ENCODE peak calls at places on chromosomes 4 and X, in five cellular contexts. Q is ovary, F is heart left ventricle, L is transverse colon, A is stomach. T is an unnamed sample.

GRCh38 chrX:130482871-130483270 is 81.1 kb downstream of the RBMX2 start:
- DNase-seq in Q (no peak), F (no peak), L (no peak), A (no peak), T (no peak)

GRCh38 chr4:147286846-147287587 is 193.9 kb upstream of the EDNRA start:
- DNase-seq in Q (no peak), F (no peak), L (no peak), A (no peak), T (no peak)

GRCh38 chrX:140274761-140275525 is 229.9 kb downstream of the SOX3 start:
- DNase-seq in Q (no peak), F (no peak), L (no peak), A (no peak), T (no peak)

GRCh38 chr4:37770016-37770415 is 56.5 kb upstream of the PGM2 start:
- DNase-seq in Q (no peak), F (no peak), L (no peak), A (no peak), T (no peak)

GRCh38 chr4:78002260-78002659 is 54.9 kb upstream of the FRAS1 start:
- DNase-seq in Q (no peak), F (no peak), L (no peak), A (no peak), T (no peak)

GRCh38 chrX:42678133-42678532 is 99.8 kb downstream of the PPP1R2C start:
- DNase-seq in Q (no peak), F (no peak), L (no peak), A (peak), T (no peak)

GRCh38 chr4:90137545-90137944 is 10.4 kb downstream of the CCSER1 start:
- DNase-seq in Q (no peak), F (no peak), L (no peak), A (no peak), T (no peak)

GRCh38 chr4:120671538-120671937 is 251.0 kb downstream of the PRDM5 start:
- DNase-seq in Q (no peak), F (no peak), L (no peak), A (no peak), T (no peak)

GRCh38 chr4:39682133-39682532 is 15.8 kb upstream of the UBE2K start:
- DNase-seq in Q (no peak), F (no peak), L (no peak), A (no peak), T (no peak)

GRCh38 chr4:163681208-163681821 is 186.8 kb downstream of the TMA16 start:
- DNase-seq in Q (no peak), F (no peak), L (no peak), A (no peak), T (peak)

GRCh38 chr4:99436462-99436861 is 1.3 kb upstream of the ADH7 start:
- DNase-seq in Q (no peak), F (no peak), L (no peak), A (no peak), T (no peak)

GRCh38 chr4:165874072-165874798 is 1.2 kb downstream of the TLL1 start:
- DNase-seq in Q (no peak), F (peak), L (no peak), A (no peak), T (no peak)

GRCh38 chr4:67160409-67160808 is 384.9 kb downstream of the CENPC start:
- DNase-seq in Q (no peak), F (no peak), L (no peak), A (no peak), T (no peak)

GRCh38 chr4:38195911-38196310 is 235.7 kb downstream of the PTTG2 start:
- DNase-seq in Q (no peak), F (no peak), L (no peak), A (no peak), T (no peak)

GRCh38 chrX:72002886-72003285 is 92.2 kb downstream of the NHSL2 start:
- DNase-seq in Q (no peak), F (no peak), L (no peak), A (no peak), T (no peak)

GRCh38 chr4:107349266-107349665 is 313.2 kb upstream of the DKK2 start:
- DNase-seq in Q (no peak), F (no peak), L (no peak), A (no peak), T (no peak)

GRCh38 chrX:131217878-131218486 is 71.1 kb downstream of the IGSF1 start:
- DNase-seq in Q (no peak), F (no peak), L (no peak), A (no peak), T (no peak)

GRCh38 chr4:27791640-27792039 is 931.0 kb downstream of the STIM2 start:
- DNase-seq in Q (no peak), F (no peak), L (no peak), A (no peak), T (no peak)

GRCh38 chr4:14399919-14400706 is 602.2 kb upstream of the CPEB2 start:
- DNase-seq in Q (no peak), F (no peak), L (no peak), A (no peak), T (no peak)

GRCh38 chr4:99540287-99540939 is 23.4 kb downstream of the TRMT10A start:
- DNase-seq in Q (no peak), F (no peak), L (no peak), A (no peak), T (no peak)

GRCh38 chr4:182600093-182600492 is 317.1 kb downstream of the DCTD start:
- DNase-seq in Q (no peak), F (no peak), L (no peak), A (no peak), T (no peak)

GRCh38 chr4:168499241-168499640 is 2.4 kb downstream of the PALLD start:
- DNase-seq in Q (no peak), F (no peak), L (no peak), A (no peak), T (no peak)

GRCh38 chr4:185773419-185773818 is 38.6 kb downstream of the SORBS2 start:
- DNase-seq in Q (no peak), F (peak), L (no peak), A (peak), T (no peak)
- TF ChIP-seq POLR2A in Q (no peak), F (peak), L (no peak), A (no peak), T (no peak)

GRCh38 chr4:113761682-113762060 is at the start of gene CAMK2D:
- DNase-seq in Q (peak), F (peak), L (peak), A (peak), T (no peak)
- TF ChIP-seq POLR2A in Q (peak), F (peak), L (no peak), A (no peak), T (no peak)

DNA sequence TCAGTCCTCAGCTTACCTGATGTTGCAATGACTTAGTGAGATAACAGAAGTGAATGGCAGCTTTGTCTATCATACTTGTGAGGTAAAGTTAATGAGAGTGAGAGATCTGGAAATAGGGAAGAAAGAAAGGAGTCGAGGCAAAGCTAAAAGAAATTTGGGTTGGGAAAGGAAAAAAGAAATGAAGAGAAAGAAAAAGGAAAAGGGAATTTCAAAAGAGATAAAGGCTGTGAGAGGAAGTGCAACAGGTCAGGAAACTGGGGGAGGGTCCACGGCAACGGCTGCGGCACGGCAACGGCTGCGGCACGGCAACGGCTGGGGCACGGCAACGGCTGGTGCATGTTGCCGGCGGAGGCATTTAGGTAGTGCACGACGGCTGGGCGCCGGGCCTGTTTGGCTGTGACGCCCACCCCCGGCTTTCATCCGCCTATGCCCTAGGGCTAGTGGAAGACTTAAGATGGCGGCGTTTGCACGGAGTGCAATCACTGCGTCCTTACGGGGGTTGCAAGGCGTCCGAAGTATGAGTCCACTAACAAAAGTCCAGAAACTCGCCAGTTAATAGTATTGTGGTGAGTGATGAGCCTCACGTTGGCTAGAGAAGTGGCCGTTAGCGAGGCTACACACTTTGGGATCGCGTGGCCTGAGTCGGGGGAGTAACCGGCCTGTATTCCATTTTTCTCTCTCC is 359.9 kb upstream of the ZCCHC13 start:
- DNase-seq in Q (peak), F (peak), L (peak), A (peak), T (peak)
- TF ChIP-seq POLR2A in Q (peak), F (no peak), L (peak), A (no peak), T (peak)

GRCh38 chr4:109559983-109560686 is at the start of gene MCUB:
- DNase-seq in Q (peak), F (peak), L (peak), A (peak), T (peak)

GRCh38 chr4:109562457-109563237 is 2.6 kb downstream of the MCUB start:
- DNase-seq in Q (no peak), F (no peak), L (no peak), A (no peak), T (no peak)

GRCh38 chr4:109559625-109559982 is 442 bp upstream of the MCUB start:
- DNase-seq in Q (peak), F (peak), L (peak), A (no peak), T (peak)

GRCh38 chr4:109557433-109557832 is 2.6 kb upstream of the MCUB start:
- DNase-seq in Q (no peak), F (no peak), L (no peak), A (no peak), T (no peak)

GRCh38 chr4:109560687-109561452 is 824 bp downstream of the MCUB start:
- DNase-seq in Q (no peak), F (peak), L (peak), A (no peak), T (peak)
- TF ChIP-seq POLR2A in Q (no peak), F (no peak), L (peak), A (no peak), T (no peak)

DNA sequence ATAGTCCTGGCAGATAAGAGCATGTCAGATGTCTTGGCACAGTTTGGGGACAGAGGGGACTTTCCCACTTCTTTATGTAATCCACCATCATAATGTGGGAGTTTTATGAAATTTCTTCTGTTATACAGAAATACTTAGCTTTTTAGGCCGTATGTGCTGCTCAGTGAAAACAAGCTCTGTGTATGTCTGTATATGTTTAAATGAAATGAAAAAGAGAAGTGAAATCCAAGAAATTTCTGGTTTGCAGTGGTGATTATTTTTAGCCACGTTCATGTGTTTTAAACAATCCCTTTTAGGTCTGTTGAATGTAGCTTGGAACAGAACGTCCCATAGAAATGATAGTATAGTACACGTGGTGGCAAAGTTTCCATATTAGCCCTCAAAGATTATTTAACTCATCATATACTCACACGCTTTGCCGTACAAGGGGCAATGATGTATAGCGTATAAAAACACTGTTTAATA is 41.0 kb downstream of the GAB1 start:
- DNase-seq in Q (no peak), F (no peak), L (no peak), A (no peak), T (no peak)
- TF ChIP-seq POLR2A in Q (no peak), F (no peak), L (no peak), A (no peak), T (no peak)

DNA sequence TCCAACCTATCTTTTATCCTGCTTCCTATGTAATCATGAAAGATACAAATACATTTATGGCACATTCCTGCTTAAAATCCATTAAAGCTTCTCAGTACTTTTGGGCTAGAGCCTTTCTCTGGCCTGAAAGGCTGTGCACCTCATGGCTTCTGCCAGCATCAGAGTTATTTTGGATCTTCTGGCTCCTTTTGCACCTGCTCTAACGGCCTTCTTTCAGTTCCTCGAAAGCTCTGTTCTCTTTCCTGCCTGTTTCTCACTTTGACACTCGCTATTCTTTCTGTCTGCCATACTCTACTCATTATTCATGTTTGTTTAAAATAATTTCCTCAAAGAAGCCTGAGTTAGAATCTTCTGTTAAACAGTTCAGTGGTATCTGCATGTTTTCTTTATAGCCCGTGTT is 86.0 kb downstream of the LRP2BP start:
- DNase-seq in Q (no peak), F (no peak), L (no peak), A (no peak), T (no peak)
- TF ChIP-seq POLR2A in Q (no peak), F (no peak), L (no peak), A (no peak), T (no peak)

GRCh38 chr4:895596-895995 is 36.5 kb downstream of the GAK start:
- DNase-seq in Q (no peak), F (no peak), L (no peak), A (no peak), T (no peak)
- TF ChIP-seq POLR2A in Q (no peak), F (no peak), L (no peak), A (no peak), T (no peak)

GRCh38 chrX:70433848-70434351 is 10.7 kb upstream of the DLG3 start:
- DNase-seq in Q (peak), F (peak), L (peak), A (peak), T (peak)
- TF ChIP-seq POLR2A in Q (no peak), F (no peak), L (peak), A (no peak), T (peak)

DNA sequence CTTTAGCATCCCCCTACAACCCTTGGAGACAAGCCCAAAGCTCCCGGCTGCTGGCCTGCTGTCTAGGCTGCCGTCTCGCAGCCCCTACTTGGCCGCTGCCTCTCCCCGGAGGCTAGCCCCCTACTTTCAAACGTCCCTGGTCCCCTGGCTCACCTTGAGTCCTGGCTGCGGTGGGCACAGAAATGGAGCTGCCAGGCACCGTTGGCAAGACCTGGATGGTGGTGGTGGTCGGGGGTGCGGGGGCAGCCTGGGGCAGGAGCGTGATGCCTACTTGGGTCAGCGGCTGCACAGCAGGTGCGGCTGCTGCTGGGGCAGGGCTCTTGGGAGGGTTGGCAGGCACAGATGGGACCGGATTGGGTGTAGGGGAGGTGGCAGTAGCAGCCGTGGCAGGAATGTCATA is 12.0 kb downstream of the HCFC1 start:
- DNase-seq in Q (no peak), F (no peak), L (no peak), A (no peak), T (no peak)
- TF ChIP-seq POLR2A in Q (no peak), F (no peak), L (no peak), A (no peak), T (no peak)